ENCODE peak calls at places on chromosomes 2 and 18, in eight cellular contexts. W is NCI-H1105 treated with DMSO at 0.1 percent for 48 hours; S is tibial artery; F is activated T-helper 1 cell treated with anti-CD3 and anti-CD28 coated beads, Interleukin-2, amount 50 U/mL, for 16 hours; D is heart right ventricle; M is osteoblast; Y is H7; U is mesothelial cell of epicardium. V is an unnamed sample.

GRCh38 chr2:240250985-240251847 is 110.8 kb upstream of the OTOS start:
- DNase-seq in W (peak), D (peak), U (no peak), M (peak), S (peak), Y (peak), F (no peak), V (peak)

GRCh38 chr2:202418027-202418426 is 41.9 kb downstream of the BMPR2 start:
- DNase-seq in M (no peak), S (no peak), U (no peak), D (no peak), Y (no peak), F (no peak), W (no peak), V (peak)

GRCh38 chr2:47629501-47630460 is 153.2 kb upstream of the MSH6 start:
- DNase-seq in S (no peak), Y (peak), D (no peak), U (no peak), F (no peak), W (no peak), M (no peak), V (no peak)

GRCh38 chr2:102678442-102678841 is 59.1 kb downstream of the SLC9A2 start:
- DNase-seq in S (no peak), Y (no peak), M (no peak), F (no peak), U (no peak), W (no peak), D (no peak), V (no peak)

GRCh38 chr2:39437522-39438296 is 624 bp upstream of the MAP4K3 start:
- DNase-seq in S (peak), F (no peak), M (peak), Y (peak), U (no peak), W (peak), D (peak), V (peak)

GRCh38 chr2:214096200-214096599 is 314.7 kb upstream of the VWC2L start:
- DNase-seq in Y (no peak), U (no peak), D (no peak), F (no peak), W (no peak), S (no peak), M (no peak), V (no peak)

GRCh38 chr2:234973008-234973407 is 21.2 kb downstream of the SH3BP4 start:
- DNase-seq in W (no peak), S (no peak), M (peak), D (no peak), U (no peak), F (no peak), Y (no peak), V (no peak)

GRCh38 chr18:62187543-62188378 is 706 bp downstream of the RELCH start:
- DNase-seq in D (peak), S (peak), W (peak), U (no peak), F (peak), Y (peak), M (peak), V (no peak)